ENCODE peak calls at places on chromosomes 13 and 19, in seven cellular contexts. Z is kidney epithelial cell, R is transverse colon, U is tibial nerve, M is cardiac fibroblast, N is Peyer's patch, C is cardiac muscle cell. G is an unnamed sample.

GRCh38 chr13:99658266-99658991 is 157.2 kb downstream of the TM9SF2 start:
- DNase-seq in Z (no peak), R (peak), U (peak), M (peak), N (peak), C (peak), G (peak)

GRCh38 chr13:98033277-98034247 is 80.1 kb downstream of the IPO5 start:
- DNase-seq in Z (peak), R (no peak), U (no peak), M (peak), N (no peak), C (peak), G (peak)

GRCh38 chr13:114004416-114005205 is 30.7 kb upstream of the C13orf46 start:
- DNase-seq in Z (no peak), R (no peak), U (no peak), M (peak), N (peak), C (no peak), G (no peak)

GRCh38 chr19:49409441-49410029 is 13.7 kb downstream of the PTH2 start:
- DNase-seq in Z (no peak), R (no peak), U (no peak), M (no peak), N (peak), C (no peak), G (no peak)

GRCh38 chr13:94716016-94716415 is 3.7 kb upstream of the SOX21 start:
- DNase-seq in Z (no peak), R (no peak), U (no peak), M (no peak), N (no peak), C (no peak), G (no peak)

GRCh38 chr19:31559494-31559893 is 210.3 kb upstream of the TSHZ3 start:
- DNase-seq in Z (no peak), R (no peak), U (no peak), M (no peak), N (no peak), C (no peak), G (no peak)

GRCh38 chr13:33745370-33746324 is 72.3 kb upstream of the RFC3 start:
- DNase-seq in Z (no peak), R (peak), U (no peak), M (no peak), N (no peak), C (no peak), G (no peak)

GRCh38 chr13:42847891-42848663 is 66.7 kb downstream of the FAM216B start:
- DNase-seq in Z (no peak), R (no peak), U (no peak), M (peak), N (no peak), C (no peak), G (peak)

GRCh38 chr19:18119243-18120105 is 21.9 kb downstream of the MAST3 start:
- DNase-seq in Z (no peak), R (peak), U (no peak), M (no peak), N (peak), C (no peak), G (no peak)

GRCh38 chr13:113421673-113422270 is 31.5 kb downstream of the ADPRHL1 start:
- DNase-seq in Z (no peak), R (no peak), U (no peak), M (no peak), N (no peak), C (no peak), G (peak)

GRCh38 chr13:97653741-97654140 is 219.8 kb downstream of the RAP2A start:
- DNase-seq in Z (no peak), R (no peak), U (no peak), M (no peak), N (no peak), C (no peak), G (no peak)

GRCh38 chr13:44259045-44260042 is 114.3 kb upstream of the SERP2 start:
- DNase-seq in Z (no peak), R (peak), U (no peak), M (peak), N (peak), C (no peak), G (no peak)

GRCh38 chr19:40445637-40445944 is 1.5 kb upstream of the SERTAD3 start:
- DNase-seq in Z (no peak), R (no peak), U (no peak), M (no peak), N (no peak), C (no peak), G (no peak)

GRCh38 chr13:92414851-92415250 is 811.8 kb upstream of the GPC6 start:
- DNase-seq in Z (no peak), R (no peak), U (no peak), M (no peak), N (no peak), C (no peak), G (no peak)

GRCh38 chr19:30870861-30871260 is 478.4 kb downstream of the TSHZ3 start:
- DNase-seq in Z (no peak), R (no peak), U (no peak), M (peak), N (no peak), C (peak), G (no peak)

GRCh38 chr19:10295305-10295846 is 5.6 kb downstream of the ICAM5 start:
- DNase-seq in Z (no peak), R (peak), U (no peak), M (no peak), N (peak), C (peak), G (no peak)

GRCh38 chr19:41027273-41027967 is 36.3 kb downstream of the CYP2B6 start:
- DNase-seq in Z (no peak), R (no peak), U (no peak), M (no peak), N (no peak), C (no peak), G (no peak)

GRCh38 chr19:18287836-18288772 is 6.7 kb upstream of the JUND start:
- DNase-seq in Z (no peak), R (no peak), U (no peak), M (no peak), N (no peak), C (peak), G (no peak)

GRCh38 chr13:30276178-30276577 is 31.2 kb downstream of the KATNAL1 start:
- DNase-seq in Z (peak), R (no peak), U (no peak), M (no peak), N (no peak), C (no peak), G (peak)

GRCh38 chr19:16888629-16889371 is at the start of gene F2RL3:
- DNase-seq in Z (no peak), R (peak), U (no peak), M (peak), N (peak), C (peak), G (no peak)

GRCh38 chr13:65133094-65133493 is 2097.0 kb downstream of the PCDH9 start:
- DNase-seq in Z (no peak), R (no peak), U (no peak), M (no peak), N (no peak), C (no peak), G (no peak)

DNA sequence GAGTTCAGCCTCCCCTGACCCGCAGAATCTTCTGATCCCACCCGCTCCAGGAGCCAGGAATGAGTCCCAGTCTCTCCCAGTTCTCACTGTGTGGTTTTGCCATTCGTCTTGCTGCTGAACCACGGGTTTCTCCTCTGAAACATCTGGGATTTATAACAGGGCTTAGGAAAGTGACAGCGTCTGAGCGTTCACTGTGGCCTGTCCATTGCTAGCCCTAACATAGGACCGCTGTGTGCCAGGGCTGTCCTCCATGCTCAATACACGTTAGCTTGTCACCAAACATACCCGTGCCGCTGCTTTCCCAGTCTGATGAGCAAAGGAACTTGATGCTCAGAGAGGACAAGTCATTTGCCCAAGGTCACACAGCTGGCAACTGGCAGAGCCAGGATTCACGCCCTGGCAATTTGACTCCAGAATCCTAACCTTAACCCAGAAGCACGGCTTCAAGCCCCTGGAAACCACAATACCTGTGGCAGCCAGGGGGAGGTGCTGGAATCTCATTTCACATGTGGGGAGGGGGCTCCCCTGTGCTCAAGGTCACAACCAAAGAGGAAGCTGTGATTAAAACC is 1.1 kb upstream of the APOE start:
- DNase-seq in Z (no peak), R (no peak), U (no peak), M (no peak), N (no peak), C (no peak), G (no peak)
- TF ChIP-seq CTCF in Z (no peak), R (no peak), U (no peak), M (no peak), N (no peak), C (peak), G (peak)

GRCh38 chr13:20984879-20985278 is 76.5 kb downstream of the LATS2 start:
- DNase-seq in Z (no peak), R (no peak), U (no peak), M (no peak), N (no peak), C (no peak), G (no peak)

GRCh38 chr13:20990910-20991525 is 70.4 kb downstream of the LATS2 start:
- DNase-seq in Z (no peak), R (no peak), U (no peak), M (no peak), N (no peak), C (no peak), G (no peak)

GRCh38 chr13:20989883-20990282 is 71.5 kb downstream of the LATS2 start:
- DNase-seq in Z (no peak), R (no peak), U (no peak), M (no peak), N (no peak), C (no peak), G (no peak)

GRCh38 chr13:20988909-20989735 is 72.3 kb downstream of the LATS2 start:
- DNase-seq in Z (no peak), R (no peak), U (no peak), M (no peak), N (no peak), C (no peak), G (no peak)

DNA sequence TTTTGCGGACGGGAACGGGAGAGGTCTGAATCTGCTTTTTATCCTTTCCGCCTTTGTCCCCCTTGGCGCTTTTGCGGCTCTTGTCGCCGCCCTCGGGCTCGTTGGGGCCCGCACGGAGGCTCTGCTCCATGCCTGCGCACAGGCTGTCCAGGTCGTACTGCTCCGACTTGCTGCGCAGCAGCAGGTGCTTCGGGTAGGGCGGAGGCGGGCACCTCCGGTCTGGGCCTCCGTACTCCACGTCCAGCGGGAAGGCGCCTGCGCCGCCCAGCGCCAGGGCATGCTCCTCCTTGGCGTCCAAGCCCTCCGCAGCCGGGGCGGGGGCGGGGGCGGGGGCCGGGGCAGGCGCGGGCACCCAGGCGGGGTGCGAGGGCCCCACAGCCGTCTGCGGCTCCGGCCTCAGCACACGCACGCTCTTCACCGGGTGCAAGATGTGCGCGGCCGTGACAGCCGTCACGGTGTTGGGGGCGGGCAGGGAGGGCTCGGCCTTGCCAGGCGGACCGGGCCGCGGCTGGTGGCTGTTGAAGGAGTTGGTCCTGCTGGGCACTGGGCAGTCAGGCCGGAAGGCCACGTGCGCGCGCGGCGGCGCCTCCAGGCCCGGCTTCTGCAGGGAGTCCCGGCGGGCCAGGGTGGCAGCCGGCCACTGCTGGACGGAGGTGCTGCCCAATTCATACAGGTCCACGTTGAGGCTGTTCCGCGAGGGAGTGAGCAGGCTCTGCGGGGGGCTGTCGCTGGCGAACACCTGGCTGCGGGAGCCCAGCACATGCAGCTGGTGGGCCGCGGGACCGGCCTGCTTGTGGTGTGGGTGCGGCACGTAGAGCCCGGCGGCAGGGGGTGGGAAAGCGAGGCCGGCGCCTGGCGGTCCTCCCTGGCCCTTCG is 73.1 kb downstream of the LATS2 start:
- DNase-seq in Z (no peak), R (no peak), U (no peak), M (no peak), N (no peak), C (no peak), G (no peak)
- H3K4me3 ChIP-seq in Z (no peak), R (no peak), U (no peak), M (no peak), N (no peak), C (no peak), G (no peak)

GRCh38 chr13:108269601-108270328 is at the start of gene TNFSF13B:
- DNase-seq in Z (no peak), R (peak), U (no peak), M (peak), N (peak), C (peak), G (no peak)
- TF ChIP-seq CTCF in Z (no peak), R (no peak), U (no peak), M (peak), N (no peak), C (no peak), G (no peak)

GRCh38 chr19:6796278-6796677 is 23.8 kb downstream of the VAV1 start:
- DNase-seq in Z (no peak), R (no peak), U (no peak), M (no peak), N (no peak), C (no peak), G (no peak)

GRCh38 chr19:6803036-6803404 is 30.5 kb downstream of the VAV1 start:
- DNase-seq in Z (no peak), R (no peak), U (no peak), M (no peak), N (no peak), C (no peak), G (no peak)

GRCh38 chr19:6802336-6803035 is 30.0 kb downstream of the VAV1 start:
- DNase-seq in Z (no peak), R (peak), U (no peak), M (peak), N (peak), C (no peak), G (no peak)

GRCh38 chr19:6801397-6802086 is 29.0 kb downstream of the VAV1 start:
- DNase-seq in Z (no peak), R (peak), U (no peak), M (peak), N (peak), C (peak), G (no peak)

GRCh38 chr19:6800991-6801396 is 28.5 kb downstream of the VAV1 start:
- DNase-seq in Z (peak), R (no peak), U (no peak), M (peak), N (no peak), C (no peak), G (peak)
- H3K4me3 ChIP-seq in Z (no peak), R (peak), U (peak), M (no peak), N (peak), C (no peak), G (no peak)

DNA sequence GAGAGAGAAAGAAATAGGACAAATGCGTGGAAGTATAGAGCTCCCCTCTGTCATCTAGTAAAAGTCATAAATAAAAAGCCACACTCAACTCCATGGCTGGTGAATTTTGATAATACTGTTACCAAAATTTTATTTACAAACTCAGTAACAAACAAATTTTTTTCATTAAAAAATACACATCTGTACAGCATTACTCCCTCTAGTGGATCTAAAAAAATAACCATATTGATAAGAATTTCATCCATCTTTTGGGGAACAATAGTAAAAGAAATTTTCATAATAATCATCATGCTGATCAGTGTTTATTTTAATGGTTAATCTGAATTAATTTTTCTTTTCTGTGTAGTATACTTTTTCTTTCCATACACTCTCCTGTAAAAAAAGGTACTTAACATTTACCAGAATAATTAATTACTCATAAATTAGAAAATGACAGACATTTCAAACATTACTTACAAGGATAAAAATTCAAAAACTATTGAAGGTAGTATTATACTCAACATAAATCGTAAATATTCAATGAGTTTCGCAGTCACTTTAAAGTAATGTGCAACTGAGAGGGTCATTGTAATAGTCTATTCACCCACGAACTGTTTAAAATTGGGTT is 173.5 kb upstream of the LSM14A start:
- DNase-seq in Z (no peak), R (no peak), U (no peak), M (peak), N (no peak), C (no peak), G (no peak)
- TF ChIP-seq CTCF in Z (peak), R (peak), U (peak), M (peak), N (peak), C (peak), G (no peak)

GRCh38 chr19:39401549-39402416 is 4.9 kb upstream of the ZFP36 start:
- DNase-seq in Z (peak), R (peak), U (no peak), M (peak), N (peak), C (no peak), G (no peak)
- H3K4me3 ChIP-seq in Z (peak), R (no peak), U (peak), M (no peak), N (no peak), C (peak), G (no peak)

DNA sequence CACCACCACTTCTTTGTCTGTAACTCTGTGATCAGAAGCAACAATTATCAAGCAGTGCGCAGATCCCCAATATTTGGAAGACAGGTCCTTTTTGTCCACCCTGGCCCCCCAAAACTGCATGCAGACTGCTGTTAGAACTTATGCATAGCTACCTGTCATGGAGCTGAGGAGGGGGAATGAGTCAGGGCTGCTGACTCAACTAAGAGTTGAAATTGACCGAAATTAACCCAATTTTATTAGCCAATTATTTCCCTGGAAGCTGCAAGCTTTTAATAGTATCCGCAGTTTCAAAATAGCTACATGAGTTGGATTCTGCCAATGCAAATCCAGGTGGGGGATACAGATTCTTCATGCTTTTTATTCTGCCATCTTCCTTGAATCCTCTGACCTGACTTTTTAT is 14.0 kb upstream of the ZNF491 start:
- DNase-seq in Z (no peak), R (no peak), U (no peak), M (no peak), N (no peak), C (no peak), G (no peak)
- TF ChIP-seq CTCF in Z (no peak), R (no peak), U (no peak), M (no peak), N (no peak), C (no peak), G (no peak)